ENCODE peak calls at places on chromosomes 4 and X, in ten cellular contexts. Z is stomach, G is transverse colon, B is endothelial cell of umbilical vein, H is suprapubic skin, X is spleen, D is upper lobe of left lung, M is SK-N-SH, A is HL-60, R is prostate gland. V is an unnamed sample.

GRCh38 chr4:766152-766515 is 59.8 kb downstream of the CPLX1 start:
- DNase-seq in Z (no peak), G (no peak), B (no peak), H (no peak), X (no peak), D (no peak), M (no peak), A (no peak), R (no peak), V (no peak)

GRCh38 chr4:164204434-164204833 is 549.5 kb upstream of the SMIM31 start:
- DNase-seq in Z (no peak), G (no peak), B (peak; percentile 36), H (no peak), X (no peak), D (no peak), M (no peak), A (no peak), R (no peak), V (no peak)

GRCh38 chrX:107672955-107673378 is 44.7 kb downstream of the PRPS1 start:
- DNase-seq in Z (peak; percentile 77), G (peak; percentile 87), B (peak; percentile 60), H (peak; percentile 89), X (peak; percentile 93), D (peak; percentile 87), M (peak; percentile 67), A (peak; percentile 74), R (peak; percentile 58), V (no peak)

GRCh38 chrX:150167482-150168324 is 195.4 kb upstream of the MAMLD1 start:
- DNase-seq in Z (no peak), G (no peak), B (no peak), H (no peak), X (no peak), D (no peak), M (no peak), A (no peak), R (no peak), V (no peak)

GRCh38 chrX:77432998-77433397 is 14.2 kb upstream of the FGF16 start:
- DNase-seq in Z (no peak), G (no peak), B (no peak), H (no peak), X (no peak), D (no peak), M (no peak), A (no peak), R (no peak), V (no peak)

GRCh38 chrX:74422576-74423288 is 1.4 kb downstream of the SLC16A2 start:
- DNase-seq in Z (peak; percentile 59), G (peak; percentile 35), B (peak; percentile 7), H (peak; percentile 80), X (peak; percentile 80), D (peak; percentile 33), M (peak; percentile 76), A (no peak), R (peak; percentile 23), V (peak; percentile 26)

GRCh38 chr4:140789752-140790151 is 33.6 kb upstream of the TBC1D9 start:
- DNase-seq in Z (no peak), G (no peak), B (no peak), H (no peak), X (no peak), D (no peak), M (no peak), A (no peak), R (no peak), V (no peak)

GRCh38 chrX:106862972-106863688 is 40.0 kb downstream of the RIPPLY1 start:
- DNase-seq in Z (peak; percentile 35), G (peak; percentile 19), B (peak; percentile 3), H (no peak), X (peak; percentile 63), D (no peak), M (peak; percentile 24), A (peak; percentile 9), R (no peak), V (no peak)

GRCh38 chrX:38768079-38768478 is 33.2 kb upstream of the MID1IP1 start:
- DNase-seq in Z (no peak), G (no peak), B (peak; percentile 15), H (no peak), X (no peak), D (no peak), M (peak; percentile 19), A (no peak), R (no peak), V (no peak)

GRCh38 chr4:32440391-32440790 is 1720.2 kb downstream of the PCDH7 start:
- DNase-seq in Z (no peak), G (no peak), B (no peak), H (no peak), X (no peak), D (no peak), M (no peak), A (no peak), R (no peak), V (no peak)

GRCh38 chrX:13270360-13270759 is 49.5 kb downstream of the ATXN3L start:
- DNase-seq in Z (no peak), G (no peak), B (no peak), H (no peak), X (no peak), D (no peak), M (no peak), A (no peak), R (no peak), V (no peak)

GRCh38 chrX:1534321-1535168 is 2.4 kb downstream of the P2RY8 start:
- DNase-seq in Z (no peak), G (no peak), B (no peak), H (no peak), X (peak; percentile 84), D (no peak), M (no peak), A (peak; percentile 36), R (no peak), V (no peak)
- TF ChIP-seq POLR2AphosphoS5 in Z (no peak), G (no peak), B (no peak), H (no peak), X (no peak), D (no peak), M (no peak), A (no peak), R (no peak), V (peak; percentile 91)

DNA sequence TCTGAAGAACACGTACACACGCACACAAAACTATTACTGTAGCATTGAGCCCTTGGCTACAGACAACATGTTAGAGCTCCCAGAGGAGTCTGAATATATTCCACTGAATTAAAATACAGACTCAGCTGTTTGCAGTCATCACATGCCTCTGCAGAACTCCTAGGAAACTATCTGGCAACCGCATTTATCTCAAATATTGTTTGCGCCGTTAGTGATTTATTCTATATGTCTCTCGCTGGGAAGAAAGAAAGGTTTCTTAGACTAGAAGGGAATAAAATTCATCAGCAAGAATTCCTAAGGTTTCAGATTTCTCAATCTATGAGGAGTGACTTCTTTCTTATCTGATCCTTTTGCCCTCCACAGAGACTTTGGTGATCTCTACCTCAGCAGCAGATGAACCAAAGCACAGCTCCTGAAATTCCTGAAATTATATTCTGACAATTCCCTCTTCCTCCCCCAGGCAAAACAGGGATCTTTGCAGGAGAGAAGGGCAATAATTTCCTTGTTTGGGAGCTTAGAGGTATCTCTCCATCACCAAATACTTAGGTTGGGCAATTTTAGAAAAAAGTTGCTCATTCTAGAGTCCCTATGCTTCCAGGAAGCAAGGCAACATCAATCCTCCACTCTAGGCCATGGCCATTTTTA is 199.2 kb downstream of the APBB2 start:
- DNase-seq in Z (no peak), G (no peak), B (no peak), H (no peak), X (no peak), D (no peak), M (no peak), A (no peak), R (no peak), V (no peak)
- TF ChIP-seq POLR2AphosphoS5 in Z (no peak), G (no peak), B (no peak), H (no peak), X (no peak), D (no peak), M (no peak), A (no peak), R (no peak), V (no peak)

DNA sequence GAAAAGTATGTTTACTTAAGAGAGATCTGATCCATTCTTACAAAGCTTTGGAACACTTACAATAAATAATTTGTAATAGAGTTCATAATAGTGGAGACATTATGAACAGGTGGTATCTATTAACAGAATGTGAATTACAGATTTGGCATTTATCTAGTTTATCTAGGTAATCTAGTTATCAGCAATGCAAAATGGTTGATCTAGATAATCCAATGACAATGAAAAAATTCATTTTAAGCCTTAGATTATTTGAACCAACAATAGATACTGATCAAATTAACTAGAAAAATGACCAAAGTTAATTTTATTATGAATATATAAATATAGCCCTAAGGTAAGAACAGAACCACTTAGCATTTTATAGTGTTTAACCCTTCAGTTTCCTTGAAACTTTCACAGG is 10.4 kb upstream of the NSUN7 start:
- DNase-seq in Z (no peak), G (no peak), B (no peak), H (no peak), X (no peak), D (no peak), M (no peak), A (no peak), R (no peak), V (no peak)
- TF ChIP-seq POLR2AphosphoS5 in Z (no peak), G (no peak), B (no peak), H (no peak), X (no peak), D (no peak), M (no peak), A (no peak), R (no peak), V (no peak)

GRCh38 chrX:30657542-30658238 is 4.5 kb downstream of the GK start:
- DNase-seq in Z (no peak), G (no peak), B (no peak), H (no peak), X (no peak), D (no peak), M (no peak), A (no peak), R (no peak), V (no peak)

GRCh38 chrX:30659421-30659820 is 6.2 kb downstream of the GK start:
- DNase-seq in Z (no peak), G (no peak), B (peak; percentile 52), H (no peak), X (no peak), D (no peak), M (no peak), A (peak; percentile 60), R (no peak), V (no peak)

GRCh38 chrX:30652527-30653414 is 452 bp upstream of the GK start:
- DNase-seq in Z (peak; percentile 93), G (peak; percentile 95), B (peak; percentile 93), H (peak; percentile 95), X (peak; percentile 98), D (peak; percentile 96), M (peak; percentile 93), A (peak; percentile 92), R (peak; percentile 92), V (peak; percentile 68)

GRCh38 chrX:30653415-30654131 is at the start of gene GK:
- DNase-seq in Z (no peak), G (peak; percentile 19), B (peak; percentile 3), H (no peak), X (peak; percentile 91), D (no peak), M (peak; percentile 48), A (no peak), R (peak; percentile 4), V (no peak)

DNA sequence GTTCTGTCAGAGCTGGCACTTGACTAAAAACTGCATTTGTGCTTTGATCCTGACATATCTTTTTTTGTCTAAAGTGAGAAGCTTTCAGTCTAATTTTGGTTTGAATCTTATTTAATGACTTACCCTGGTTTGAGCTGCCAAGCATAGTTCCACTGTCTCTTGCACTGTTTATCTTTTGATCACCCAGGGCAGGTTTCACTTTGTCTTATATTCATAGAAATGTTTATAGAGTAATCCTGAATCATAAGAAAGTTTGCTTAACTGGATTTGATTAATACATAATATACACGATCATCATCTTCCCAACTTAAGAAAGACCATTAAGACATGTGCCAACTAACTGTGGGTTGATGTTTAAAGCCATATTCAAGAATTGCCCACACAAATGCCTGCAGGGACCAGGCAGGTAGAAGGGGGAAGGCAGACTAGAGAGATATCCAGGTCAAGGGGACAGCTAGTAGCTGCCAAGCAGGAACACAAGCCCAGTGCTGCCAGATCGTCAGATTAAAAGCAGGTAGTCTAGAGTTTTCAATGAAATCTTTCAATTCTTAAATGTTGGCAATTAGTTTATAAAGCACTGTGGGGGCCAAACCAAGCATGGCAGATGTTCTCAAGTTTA is 1.9 kb downstream of the GK start:
- DNase-seq in Z (no peak), G (no peak), B (no peak), H (no peak), X (no peak), D (no peak), M (no peak), A (no peak), R (no peak), V (no peak)
- TF ChIP-seq POLR2AphosphoS5 in Z (no peak), G (no peak), B (no peak), H (no peak), X (no peak), D (no peak), M (no peak), A (no peak), R (no peak), V (no peak)

V was measured in GM12891.